ENCODE peak calls at places on chromosomes 1 and 21, in seven cellular contexts. One of them, this sample, is unnamed.

GRCh38 chr1:94884101-94884875 is 42.6 kb downstream of the CNN3 start:
- DNase-seq in MCF 10A: no peak
- DNase-seq in lower lobe of right lung: no peak
- DNase-seq in upper lobe of right lung: no peak
- DNase-seq in esophagus squamous epithelium: no peak
- DNase-seq in progenitor cell of endocrine pancreas: peak; percentile 42
- DNase-seq in choroid plexus epithelial cell: peak; percentile 73
- DNase-seq in this sample: no peak

GRCh38 chr1:228737613-228738012 is 2.3 kb downstream of the RHOU start:
- DNase-seq in MCF 10A: no peak
- DNase-seq in lower lobe of right lung: no peak
- DNase-seq in upper lobe of right lung: no peak
- DNase-seq in esophagus squamous epithelium: no peak
- DNase-seq in progenitor cell of endocrine pancreas: no peak
- DNase-seq in choroid plexus epithelial cell: peak; percentile 7
- DNase-seq in this sample: no peak

GRCh38 chr1:219324629-219325367 is 151.1 kb downstream of the LYPLAL1 start:
- DNase-seq in MCF 10A: peak; percentile 97
- DNase-seq in lower lobe of right lung: no peak
- DNase-seq in upper lobe of right lung: no peak
- DNase-seq in esophagus squamous epithelium: no peak
- DNase-seq in progenitor cell of endocrine pancreas: no peak
- DNase-seq in choroid plexus epithelial cell: peak; percentile 92
- DNase-seq in this sample: no peak

GRCh38 chr1:85363526-85363925 is 87.1 kb upstream of the BCL10 start:
- DNase-seq in MCF 10A: no peak
- DNase-seq in lower lobe of right lung: no peak
- DNase-seq in upper lobe of right lung: no peak
- DNase-seq in esophagus squamous epithelium: no peak
- DNase-seq in progenitor cell of endocrine pancreas: no peak
- DNase-seq in choroid plexus epithelial cell: no peak
- DNase-seq in this sample: no peak

GRCh38 chr1:15090373-15090772 is 63.2 kb upstream of the TMEM51 start:
- DNase-seq in MCF 10A: no peak
- DNase-seq in lower lobe of right lung: peak; percentile 92
- DNase-seq in upper lobe of right lung: peak; percentile 94
- DNase-seq in esophagus squamous epithelium: no peak
- DNase-seq in progenitor cell of endocrine pancreas: peak; percentile 77
- DNase-seq in choroid plexus epithelial cell: no peak
- DNase-seq in this sample: no peak

GRCh38 chr21:42835611-42836401 is 43.5 kb downstream of the WDR4 start:
- DNase-seq in MCF 10A: no peak
- DNase-seq in lower lobe of right lung: no peak
- DNase-seq in upper lobe of right lung: peak; percentile 16
- DNase-seq in esophagus squamous epithelium: no peak
- DNase-seq in progenitor cell of endocrine pancreas: no peak
- DNase-seq in choroid plexus epithelial cell: no peak
- DNase-seq in this sample: no peak

GRCh38 chr1:220881918-220882891 is 3.0 kb downstream of the HLX start:
- DNase-seq in MCF 10A: peak; percentile 53
- DNase-seq in lower lobe of right lung: no peak
- DNase-seq in upper lobe of right lung: no peak
- DNase-seq in esophagus squamous epithelium: no peak
- DNase-seq in progenitor cell of endocrine pancreas: no peak
- DNase-seq in choroid plexus epithelial cell: peak; percentile 67
- DNase-seq in this sample: no peak

GRCh38 chr1:146032613-146033219 is 11.2 kb upstream of the HJV start:
- DNase-seq in MCF 10A: peak; percentile 77
- DNase-seq in lower lobe of right lung: no peak
- DNase-seq in upper lobe of right lung: no peak
- DNase-seq in esophagus squamous epithelium: no peak
- DNase-seq in progenitor cell of endocrine pancreas: no peak
- DNase-seq in choroid plexus epithelial cell: peak; percentile 78
- DNase-seq in this sample: no peak

GRCh38 chr1:93437976-93438605 is 9.8 kb upstream of the FNBP1L start:
- DNase-seq in MCF 10A: peak; percentile 55
- DNase-seq in lower lobe of right lung: no peak
- DNase-seq in upper lobe of right lung: no peak
- DNase-seq in esophagus squamous epithelium: no peak
- DNase-seq in progenitor cell of endocrine pancreas: no peak
- DNase-seq in choroid plexus epithelial cell: peak; percentile 77
- DNase-seq in this sample: no peak

GRCh38 chr1:202154766-202155477 is 5.5 kb downstream of the PTPN7 start:
- DNase-seq in MCF 10A: peak; percentile 92
- DNase-seq in lower lobe of right lung: peak; percentile 76
- DNase-seq in upper lobe of right lung: no peak
- DNase-seq in esophagus squamous epithelium: no peak
- DNase-seq in progenitor cell of endocrine pancreas: peak; percentile 32
- DNase-seq in choroid plexus epithelial cell: peak; percentile 94
- DNase-seq in this sample: no peak

GRCh38 chr1:179867493-179868330 is 9.9 kb downstream of the TOR1AIP2 start:
- DNase-seq in MCF 10A: peak; percentile 79
- DNase-seq in lower lobe of right lung: no peak
- DNase-seq in upper lobe of right lung: no peak
- DNase-seq in esophagus squamous epithelium: no peak
- DNase-seq in progenitor cell of endocrine pancreas: peak; percentile 17
- DNase-seq in choroid plexus epithelial cell: peak; percentile 73
- DNase-seq in this sample: no peak

GRCh38 chr1:24443241-24443656 is 27.6 kb downstream of the NIPAL3 start:
- DNase-seq in MCF 10A: no peak
- DNase-seq in lower lobe of right lung: no peak
- DNase-seq in upper lobe of right lung: no peak
- DNase-seq in esophagus squamous epithelium: no peak
- DNase-seq in progenitor cell of endocrine pancreas: no peak
- DNase-seq in choroid plexus epithelial cell: no peak
- DNase-seq in this sample: no peak

GRCh38 chr1:166956057-166956850 is 19.1 kb downstream of the ILDR2 start:
- DNase-seq in MCF 10A: no peak
- DNase-seq in lower lobe of right lung: no peak
- DNase-seq in upper lobe of right lung: no peak
- DNase-seq in esophagus squamous epithelium: no peak
- DNase-seq in progenitor cell of endocrine pancreas: no peak
- DNase-seq in choroid plexus epithelial cell: no peak
- DNase-seq in this sample: no peak

GRCh38 chr1:54124472-54124871 is 28.3 kb downstream of the CDCP2 start:
- DNase-seq in MCF 10A: no peak
- DNase-seq in lower lobe of right lung: no peak
- DNase-seq in upper lobe of right lung: peak; percentile 48
- DNase-seq in esophagus squamous epithelium: no peak
- DNase-seq in progenitor cell of endocrine pancreas: no peak
- DNase-seq in choroid plexus epithelial cell: no peak
- DNase-seq in this sample: no peak

GRCh38 chr1:169572184-169572583 is 14.1 kb downstream of the F5 start:
- DNase-seq in MCF 10A: no peak
- DNase-seq in lower lobe of right lung: no peak
- DNase-seq in upper lobe of right lung: no peak
- DNase-seq in esophagus squamous epithelium: no peak
- DNase-seq in progenitor cell of endocrine pancreas: no peak
- DNase-seq in choroid plexus epithelial cell: peak; percentile 20
- DNase-seq in this sample: no peak

GRCh38 chr1:111280267-111280666 is 10.4 kb upstream of the CHIA start:
- DNase-seq in MCF 10A: no peak
- DNase-seq in lower lobe of right lung: no peak
- DNase-seq in upper lobe of right lung: no peak
- DNase-seq in esophagus squamous epithelium: no peak
- DNase-seq in progenitor cell of endocrine pancreas: no peak
- DNase-seq in choroid plexus epithelial cell: no peak
- DNase-seq in this sample: no peak

GRCh38 chr1:48093696-48094518 is 96.7 kb upstream of the TRABD2B start:
- DNase-seq in MCF 10A: peak; percentile 79
- DNase-seq in lower lobe of right lung: peak; percentile 88
- DNase-seq in upper lobe of right lung: peak; percentile 87
- DNase-seq in esophagus squamous epithelium: peak; percentile 17
- DNase-seq in progenitor cell of endocrine pancreas: peak; percentile 80
- DNase-seq in choroid plexus epithelial cell: peak; percentile 78
- DNase-seq in this sample: peak; percentile 62

GRCh38 chr1:17119076-17119743 is at the start of gene PADI2:
- DNase-seq in MCF 10A: peak; percentile 60
- DNase-seq in lower lobe of right lung: peak; percentile 86
- DNase-seq in upper lobe of right lung: peak; percentile 89
- DNase-seq in esophagus squamous epithelium: no peak
- DNase-seq in progenitor cell of endocrine pancreas: peak; percentile 73
- DNase-seq in choroid plexus epithelial cell: peak; percentile 40
- DNase-seq in this sample: peak; percentile 58

DNA sequence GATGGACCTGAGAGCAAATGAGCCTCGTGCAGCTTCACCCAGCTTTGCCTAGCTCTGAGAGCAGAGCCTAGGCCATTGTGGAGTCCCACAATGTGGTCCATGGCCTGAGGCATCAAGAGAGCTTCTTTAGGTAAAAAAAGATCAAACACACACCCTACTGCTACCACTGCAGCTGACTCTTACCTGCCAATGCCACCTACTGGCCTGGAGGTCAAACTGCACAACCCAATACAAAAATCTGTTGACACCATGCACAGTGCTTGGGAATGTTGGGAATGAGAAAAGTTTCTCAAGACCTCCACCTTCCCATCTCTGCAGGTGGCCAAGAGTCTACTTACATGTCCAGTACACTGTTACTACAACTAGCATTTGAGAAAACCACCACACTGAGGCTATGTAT is 60.6 kb downstream of the UCHL5 start:
- DNase-seq in MCF 10A: no peak
- DNase-seq in lower lobe of right lung: no peak
- DNase-seq in upper lobe of right lung: no peak
- DNase-seq in esophagus squamous epithelium: no peak
- DNase-seq in progenitor cell of endocrine pancreas: no peak
- DNase-seq in choroid plexus epithelial cell: no peak
- DNase-seq in this sample: no peak
- TF ChIP-seq CTCF in MCF 10A: peak; percentile 27
- TF ChIP-seq CTCF in lower lobe of right lung: peak; percentile 35
- TF ChIP-seq CTCF in upper lobe of right lung: peak; percentile 38
- TF ChIP-seq CTCF in esophagus squamous epithelium: no peak
- TF ChIP-seq CTCF in progenitor cell of endocrine pancreas: no peak
- TF ChIP-seq CTCF in choroid plexus epithelial cell: peak; percentile 36
- TF ChIP-seq CTCF in this sample: no peak

DNA sequence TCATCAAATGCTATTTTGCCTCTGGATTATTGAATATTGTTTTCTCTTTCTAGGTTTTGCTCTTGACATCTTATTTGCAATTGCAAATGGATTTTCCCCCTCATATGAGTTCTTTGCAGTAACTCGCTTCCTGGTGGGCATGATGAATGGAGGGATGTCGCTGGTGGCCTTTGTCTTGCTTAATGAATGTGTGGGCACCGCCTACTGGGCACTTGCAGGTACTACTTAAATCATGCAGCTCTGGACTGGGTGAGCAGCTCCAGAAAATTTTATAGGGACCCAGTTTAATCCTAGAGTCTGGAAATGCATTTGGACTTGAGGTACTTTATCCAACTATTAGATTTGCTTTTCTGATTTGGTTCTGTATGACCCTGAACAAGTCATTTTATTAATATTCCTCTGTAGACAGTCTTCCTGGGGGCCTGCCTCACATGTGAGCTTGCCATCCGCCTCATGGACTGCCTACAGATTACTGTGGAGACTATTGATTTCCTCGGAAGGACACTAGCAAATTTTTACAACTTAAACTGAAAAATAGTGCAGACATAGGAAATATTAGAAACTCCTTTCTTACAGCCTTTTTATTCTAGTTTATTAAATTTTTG is 44.5 kb downstream of the SLC22A15 start:
- DNase-seq in MCF 10A: peak; percentile 75
- DNase-seq in lower lobe of right lung: peak; percentile 59
- DNase-seq in upper lobe of right lung: no peak
- DNase-seq in esophagus squamous epithelium: no peak
- DNase-seq in progenitor cell of endocrine pancreas: no peak
- DNase-seq in choroid plexus epithelial cell: peak; percentile 80
- DNase-seq in this sample: peak; percentile 19
- TF ChIP-seq CTCF in MCF 10A: peak; percentile 72
- TF ChIP-seq CTCF in lower lobe of right lung: peak; percentile 57
- TF ChIP-seq CTCF in upper lobe of right lung: peak; percentile 65
- TF ChIP-seq CTCF in esophagus squamous epithelium: peak; percentile 64
- TF ChIP-seq CTCF in progenitor cell of endocrine pancreas: peak; percentile 56
- TF ChIP-seq CTCF in choroid plexus epithelial cell: peak; percentile 79
- TF ChIP-seq CTCF in this sample: peak; percentile 68

DNA sequence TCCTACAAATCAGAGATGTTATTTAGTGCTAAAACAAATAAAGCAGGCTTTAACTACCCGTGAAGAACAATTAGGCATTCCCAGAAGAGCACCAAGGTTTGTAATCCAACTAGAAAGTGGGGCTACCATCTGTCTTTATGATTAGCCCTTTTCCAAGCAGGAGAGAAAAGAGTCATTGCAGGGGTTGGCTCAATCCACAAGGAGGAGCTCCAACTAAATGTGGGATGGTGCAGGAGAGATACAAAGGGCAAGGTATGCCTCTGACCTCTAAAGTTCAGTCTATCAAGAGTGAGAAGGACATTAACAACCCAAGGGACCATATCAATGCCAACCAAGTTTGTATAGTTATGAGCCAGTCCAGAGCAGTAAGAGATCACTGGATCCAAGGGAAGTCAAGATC is 382.7 kb upstream of the DUSP10 start:
- DNase-seq in MCF 10A: peak; percentile 64
- DNase-seq in lower lobe of right lung: no peak
- DNase-seq in upper lobe of right lung: no peak
- DNase-seq in esophagus squamous epithelium: no peak
- DNase-seq in progenitor cell of endocrine pancreas: no peak
- DNase-seq in choroid plexus epithelial cell: no peak
- DNase-seq in this sample: no peak
- TF ChIP-seq CTCF in MCF 10A: peak; percentile 58
- TF ChIP-seq CTCF in lower lobe of right lung: no peak
- TF ChIP-seq CTCF in upper lobe of right lung: no peak
- TF ChIP-seq CTCF in esophagus squamous epithelium: peak; percentile 19
- TF ChIP-seq CTCF in progenitor cell of endocrine pancreas: peak; percentile 39
- TF ChIP-seq CTCF in choroid plexus epithelial cell: peak; percentile 30
- TF ChIP-seq CTCF in this sample: peak; percentile 52

GRCh38 chr21:41164052-41164451 is 3.9 kb upstream of the BACE2 start:
- DNase-seq in MCF 10A: no peak
- DNase-seq in lower lobe of right lung: no peak
- DNase-seq in upper lobe of right lung: no peak
- DNase-seq in esophagus squamous epithelium: no peak
- DNase-seq in progenitor cell of endocrine pancreas: no peak
- DNase-seq in choroid plexus epithelial cell: no peak
- DNase-seq in this sample: no peak

GRCh38 chr21:41160036-41160435 is 7.9 kb upstream of the BACE2 start:
- DNase-seq in MCF 10A: no peak
- DNase-seq in lower lobe of right lung: peak; percentile 6
- DNase-seq in upper lobe of right lung: no peak
- DNase-seq in esophagus squamous epithelium: no peak
- DNase-seq in progenitor cell of endocrine pancreas: no peak
- DNase-seq in choroid plexus epithelial cell: no peak
- DNase-seq in this sample: no peak

GRCh38 chr21:41163086-41163485 is 4.9 kb upstream of the BACE2 start:
- DNase-seq in MCF 10A: no peak
- DNase-seq in lower lobe of right lung: no peak
- DNase-seq in upper lobe of right lung: no peak
- DNase-seq in esophagus squamous epithelium: no peak
- DNase-seq in progenitor cell of endocrine pancreas: no peak
- DNase-seq in choroid plexus epithelial cell: no peak
- DNase-seq in this sample: no peak

GRCh38 chr21:41162111-41162510 is 5.8 kb upstream of the BACE2 start:
- DNase-seq in MCF 10A: no peak
- DNase-seq in lower lobe of right lung: no peak
- DNase-seq in upper lobe of right lung: no peak
- DNase-seq in esophagus squamous epithelium: no peak
- DNase-seq in progenitor cell of endocrine pancreas: no peak
- DNase-seq in choroid plexus epithelial cell: no peak
- DNase-seq in this sample: no peak

DNA sequence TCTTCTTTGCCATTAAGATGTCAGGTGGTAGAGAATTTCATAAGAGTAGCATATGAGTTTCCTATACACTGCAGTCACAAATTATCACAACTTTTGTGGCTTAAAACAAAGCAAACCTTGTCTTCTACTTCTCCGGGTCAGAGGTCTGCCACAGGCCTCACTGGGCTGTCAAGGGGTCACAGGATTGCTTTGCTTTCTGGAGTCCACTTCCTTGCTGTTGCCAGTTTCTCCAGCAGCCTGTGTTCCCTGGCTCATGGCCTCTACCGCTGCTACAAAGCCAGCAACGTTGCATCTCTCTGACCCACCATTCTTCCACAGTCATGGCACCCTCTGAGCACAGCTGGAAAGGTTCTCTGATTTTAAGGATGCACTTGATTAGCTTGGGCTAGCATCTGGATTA is 6.5 kb upstream of the BACE2 start:
- DNase-seq in MCF 10A: no peak
- DNase-seq in lower lobe of right lung: peak; percentile 4
- DNase-seq in upper lobe of right lung: no peak
- DNase-seq in esophagus squamous epithelium: no peak
- DNase-seq in progenitor cell of endocrine pancreas: no peak
- DNase-seq in choroid plexus epithelial cell: no peak
- DNase-seq in this sample: no peak
- TF ChIP-seq CTCF in MCF 10A: no peak
- TF ChIP-seq CTCF in lower lobe of right lung: no peak
- TF ChIP-seq CTCF in upper lobe of right lung: no peak
- TF ChIP-seq CTCF in esophagus squamous epithelium: no peak
- TF ChIP-seq CTCF in progenitor cell of endocrine pancreas: no peak
- TF ChIP-seq CTCF in choroid plexus epithelial cell: no peak
- TF ChIP-seq CTCF in this sample: no peak

This sample was measured in D721Med.